ENCODE peak calls at places on chromosomes 7 and 10, in six cellular contexts. H is foreskin fibroblast, C is ACHN, T is ureter, D is body of pancreas, W is cardiac muscle cell. B is an unnamed sample.

GRCh38 chr7:71626206-71626605 is 494.3 kb downstream of the GALNT17 start:
- DNase-seq in H (no peak), C (no peak), T (no peak), D (no peak), W (no peak), B (no peak)

GRCh38 chr7:40156988-40157387 is 22.2 kb downstream of the SUGCT start:
- DNase-seq in H (no peak), C (peak), T (no peak), D (no peak), W (no peak), B (no peak)

GRCh38 chr10:59243611-59244195 is 67.3 kb downstream of the PHYHIPL start:
- DNase-seq in H (no peak), C (no peak), T (no peak), D (no peak), W (no peak), B (no peak)

GRCh38 chr7:30931927-30932540 is 20.4 kb downstream of the AQP1 start:
- DNase-seq in H (no peak), C (no peak), T (no peak), D (no peak), W (no peak), B (no peak)

GRCh38 chr7:47743898-47744612 is 162.1 kb upstream of the TNS3 start:
- DNase-seq in H (no peak), C (no peak), T (no peak), D (no peak), W (peak), B (no peak)

GRCh38 chr7:65912220-65912619 is 39.3 kb downstream of the VKORC1L1 start:
- DNase-seq in H (no peak), C (no peak), T (no peak), D (no peak), W (no peak), B (no peak)

GRCh38 chr10:10831085-10831484 is 186.6 kb upstream of the CELF2 start:
- DNase-seq in H (peak), C (no peak), T (no peak), D (no peak), W (no peak), B (no peak)

GRCh38 chr7:12967322-12967721 is 279.9 kb downstream of the ARL4A start:
- DNase-seq in H (no peak), C (no peak), T (no peak), D (no peak), W (no peak), B (no peak)

GRCh38 chr10:114379631-114380041 is 24.7 kb downstream of the AFAP1L2 start:
- DNase-seq in H (no peak), C (no peak), T (no peak), D (no peak), W (no peak), B (no peak)

GRCh38 chr7:129037585-129037984 is 17.3 kb downstream of the TNPO3 start:
- DNase-seq in H (no peak), C (no peak), T (no peak), D (no peak), W (no peak), B (no peak)

GRCh38 chr10:79137826-79138225 is 69.1 kb downstream of the ZMIZ1 start:
- DNase-seq in H (no peak), C (no peak), T (no peak), D (no peak), W (no peak), B (no peak)

GRCh38 chr10:28540145-28540544 is 7.2 kb downstream of the WAC start:
- DNase-seq in H (no peak), C (no peak), T (no peak), D (no peak), W (no peak), B (no peak)

GRCh38 chr7:92527300-92528187 is 776 bp downstream of the PEX1 start:
- DNase-seq in H (peak), C (peak), T (no peak), D (peak), W (peak), B (peak)

GRCh38 chr10:71265201-71265575 is 52.8 kb downstream of the UNC5B start:
- DNase-seq in H (no peak), C (no peak), T (no peak), D (no peak), W (no peak), B (no peak)

GRCh38 chr10:43648392-43649148 is at the start of gene ZNF32:
- DNase-seq in H (peak), C (peak), T (peak), D (peak), W (peak), B (peak)

GRCh38 chr10:44466236-44466635 is 81.3 kb upstream of the CXCL12 start:
- DNase-seq in H (peak), C (no peak), T (no peak), D (no peak), W (no peak), B (no peak)

GRCh38 chr7:33743594-33743993 is 161.7 kb upstream of the BMPER start:
- DNase-seq in H (peak), C (no peak), T (no peak), D (no peak), W (no peak), B (no peak)

GRCh38 chr10:128047337-128047736 is 78.9 kb downstream of the MKI67 start:
- DNase-seq in H (no peak), C (peak), T (peak), D (peak), W (peak), B (peak)

GRCh38 chr10:80075781-80076180 is 2.7 kb upstream of the TMEM254 start:
- DNase-seq in H (peak), C (no peak), T (no peak), D (no peak), W (no peak), B (no peak)

GRCh38 chr7:103715376-103716110 is 269.5 kb upstream of the SLC26A5 start:
- DNase-seq in H (no peak), C (no peak), T (no peak), D (no peak), W (no peak), B (no peak)

GRCh38 chr7:52936750-52937149 is 98.7 kb upstream of the POM121L12 start:
- DNase-seq in H (no peak), C (no peak), T (no peak), D (no peak), W (no peak), B (no peak)

GRCh38 chr7:38382627-38383026 is 109.2 kb upstream of the TARP start:
- DNase-seq in H (no peak), C (no peak), T (no peak), D (no peak), W (no peak), B (no peak)

GRCh38 chr7:15370441-15370840 is 191.4 kb downstream of the AGMO start:
- DNase-seq in H (no peak), C (no peak), T (no peak), D (no peak), W (no peak), B (no peak)

GRCh38 chr10:26806557-26806956 is 54.2 kb downstream of the ABI1 start:
- DNase-seq in H (no peak), C (no peak), T (no peak), D (no peak), W (no peak), B (no peak)

GRCh38 chr7:98232799-98233198 is 19.2 kb downstream of the TECPR1 start:
- DNase-seq in H (no peak), C (no peak), T (no peak), D (no peak), W (no peak), B (no peak)

GRCh38 chr7:82755705-82756551 is 312.4 kb upstream of the CACNA2D1 start:
- DNase-seq in H (peak), C (peak), T (no peak), D (no peak), W (no peak), B (no peak)

GRCh38 chr10:131617113-131617877 is 283.5 kb upstream of the PPP2R2D start:
- DNase-seq in H (no peak), C (no peak), T (no peak), D (no peak), W (no peak), B (no peak)